ENCODE peak calls at places on chromosomes 5 and 9, in four cellular contexts. J, Q, U and N are unnamed samples.

GRCh38 chr5:149320791-149321330 is 24.4 kb upstream of the GRPEL2 start:
- DNase-seq in J (peak; percentile 71), Q (peak; percentile 94), U (no peak), N (peak; percentile 94)

GRCh38 chr5:148746826-148747535 is 79.4 kb upstream of the ADRB2 start:
- DNase-seq in J (no peak), Q (peak; percentile 68), U (no peak), N (no peak)

GRCh38 chr9:121326130-121326838 is 43.8 kb downstream of the STOM start:
- DNase-seq in J (no peak), Q (peak; percentile 44), U (no peak), N (no peak)

GRCh38 chr5:152202321-152202720 is 202.8 kb downstream of the NMUR2 start:
- DNase-seq in J (no peak), Q (no peak), U (no peak), N (no peak)

GRCh38 chr9:113614843-113615648 is 151.5 kb downstream of the RGS3 start:
- DNase-seq in J (no peak), Q (peak; percentile 74), U (no peak), N (no peak)

GRCh38 chr9:130041648-130042405 is 1.2 kb downstream of the FNBP1 start:
- DNase-seq in J (no peak), Q (peak; percentile 21), U (no peak), N (no peak)

GRCh38 chr5:26192496-26192895 is 845.9 kb downstream of the CDH9 start:
- DNase-seq in J (no peak), Q (no peak), U (no peak), N (no peak)

GRCh38 chr9:69579032-69579748 is 93.0 kb downstream of the APBA1 start:
- DNase-seq in J (no peak), Q (no peak), U (no peak), N (no peak)

DNA sequence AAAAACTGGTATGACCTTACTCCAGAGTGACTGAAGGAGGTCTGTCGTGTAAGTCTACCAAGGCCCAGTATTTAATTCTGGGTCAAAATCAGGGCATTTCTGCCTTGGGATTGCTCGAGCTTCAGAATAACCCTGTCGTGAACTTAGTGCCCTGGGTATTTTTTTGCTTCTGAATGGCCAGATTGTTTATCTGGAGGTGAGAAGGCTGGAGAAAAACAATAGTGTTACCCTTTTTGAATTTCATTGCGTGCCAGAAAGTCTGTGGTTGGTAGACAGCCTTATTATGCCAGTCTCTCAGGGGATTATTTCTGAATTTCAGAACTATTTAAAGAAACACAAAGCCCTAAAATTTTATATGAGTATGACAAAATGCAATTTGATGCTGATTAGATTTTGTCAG is 323.4 kb downstream of the CSNK1G3 start:
- DNase-seq in J (no peak), Q (no peak), U (no peak), N (no peak)
- H2AFZ ChIP-seq in J (no peak overlapping the region), Q (no peak overlapping the region), U (no peak overlapping the region), N (no peak overlapping the region)

GRCh38 chr5:546376-546908 is 22.2 kb upstream of the SLC9A3 start:
- DNase-seq in J (no peak), Q (no peak), U (no peak), N (no peak)

GRCh38 chr5:544675-545330 is 20.6 kb upstream of the SLC9A3 start:
- DNase-seq in J (no peak), Q (no peak), U (no peak), N (no peak)

GRCh38 chr5:548256-548655 is 24.0 kb upstream of the SLC9A3 start:
- DNase-seq in J (no peak), Q (peak; percentile 19), U (no peak), N (no peak)

GRCh38 chr5:545641-546375 is 21.6 kb upstream of the SLC9A3 start:
- DNase-seq in J (no peak), Q (no peak), U (no peak), N (no peak)

DNA sequence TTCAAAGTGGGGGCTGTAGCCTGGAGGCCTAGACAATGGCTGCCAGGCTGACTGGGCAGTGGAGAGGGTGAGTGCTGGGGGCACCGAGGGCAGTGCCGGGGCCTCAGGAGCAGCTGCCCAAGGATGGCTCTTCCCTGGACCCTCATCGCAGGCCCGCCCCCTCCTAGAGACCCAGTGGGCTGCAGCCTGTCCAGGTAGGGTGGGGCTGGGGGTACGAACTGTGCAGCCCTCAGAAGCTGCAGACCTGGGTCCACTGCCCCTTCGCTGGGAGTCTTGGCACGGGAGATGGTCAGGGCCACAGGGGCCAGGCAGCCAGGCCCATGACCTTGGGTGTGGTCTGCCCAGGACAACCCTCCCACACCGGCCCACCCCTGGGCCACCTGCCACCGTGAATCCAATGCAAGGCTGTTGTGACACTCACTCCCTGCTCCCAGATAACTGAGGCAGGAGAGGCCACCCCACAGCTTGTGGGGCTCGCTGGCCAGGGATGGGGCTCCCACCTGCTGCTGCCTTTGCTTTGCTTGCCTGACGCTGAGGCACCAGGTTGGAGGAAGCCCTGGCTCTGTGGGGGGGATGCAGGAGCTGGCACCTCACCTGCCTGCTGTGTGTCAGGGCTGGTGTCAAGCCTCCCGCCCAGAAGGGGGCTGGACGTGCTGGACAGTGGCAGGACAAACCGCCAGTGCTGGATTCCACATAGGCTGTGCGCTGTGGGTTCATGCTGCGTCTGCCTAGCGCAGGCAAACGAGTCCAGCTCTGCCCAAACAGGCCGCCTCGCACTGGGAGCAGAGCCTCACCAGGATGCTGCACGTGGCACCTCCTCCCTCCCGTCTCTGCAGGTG is 23.1 kb upstream of the SLC9A3 start:
- DNase-seq in J (no peak), Q (no peak), U (no peak), N (no peak)
- TF ChIP-seq BHLHE40 in J (no peak), Q (no peak), U (no peak), N (no peak)

GRCh38 chr5:158434749-158435148 is 575.8 kb upstream of the CLINT1 start:
- DNase-seq in J (no peak), Q (no peak), U (no peak), N (no peak)

GRCh38 chr5:158431369-158432029 is 572.6 kb upstream of the CLINT1 start:
- DNase-seq in J (no peak), Q (no peak), U (no peak), N (no peak)

GRCh38 chr5:158430166-158430828 is 571.4 kb upstream of the CLINT1 start:
- DNase-seq in J (no peak), Q (no peak), U (no peak), N (no peak)

GRCh38 chr5:158433634-158434033 is 574.7 kb upstream of the CLINT1 start:
- DNase-seq in J (no peak), Q (no peak), U (no peak), N (no peak)

DNA sequence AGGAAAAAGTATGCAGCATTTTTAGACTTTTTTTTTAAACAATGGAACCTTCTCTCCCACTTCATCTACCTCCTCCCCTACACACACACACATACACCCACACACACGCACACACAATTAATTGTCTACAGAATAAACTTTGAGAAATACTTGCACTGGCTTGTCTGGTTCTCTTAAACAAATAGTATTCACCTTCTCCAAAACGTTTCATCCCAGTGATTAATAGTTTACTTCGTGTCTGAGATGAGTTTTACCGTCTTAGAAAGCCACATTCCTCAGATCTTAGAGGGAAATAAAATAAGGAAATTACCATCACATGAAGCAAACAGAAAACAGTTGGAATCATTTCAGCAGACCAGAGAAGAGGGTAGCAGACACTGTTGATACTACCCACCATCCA is 570.6 kb upstream of the CLINT1 start:
- DNase-seq in J (no peak), Q (no peak), U (no peak), N (no peak)
- H2AFZ ChIP-seq in J (no peak overlapping the region), Q (no peak overlapping the region), U (no peak overlapping the region), N (no peak overlapping the region)

DNA sequence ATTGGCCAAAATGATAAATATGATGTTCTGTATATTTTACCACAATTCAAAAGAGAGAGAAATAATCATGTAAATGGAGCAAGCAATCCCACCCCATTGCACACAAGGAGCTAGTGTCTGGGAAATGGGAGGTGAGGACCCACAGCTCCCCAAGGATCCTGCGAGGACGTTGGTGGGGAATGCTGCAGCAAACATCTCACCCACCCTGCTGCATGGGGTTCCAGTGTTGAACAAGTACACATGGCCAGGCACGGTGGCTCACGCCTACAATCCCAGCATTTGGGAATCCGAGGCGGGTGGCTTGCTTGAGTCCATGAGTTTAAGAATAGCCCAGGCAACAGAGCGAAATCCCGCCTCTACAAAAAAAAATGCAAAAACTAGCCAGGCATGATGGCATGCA is 29.0 kb downstream of the STK10 start:
- DNase-seq in J (peak; percentile 2), Q (no peak), U (no peak), N (no peak)
- TF ChIP-seq BHLHE40 in J (no peak), Q (no peak), U (no peak), N (no peak)

DNA sequence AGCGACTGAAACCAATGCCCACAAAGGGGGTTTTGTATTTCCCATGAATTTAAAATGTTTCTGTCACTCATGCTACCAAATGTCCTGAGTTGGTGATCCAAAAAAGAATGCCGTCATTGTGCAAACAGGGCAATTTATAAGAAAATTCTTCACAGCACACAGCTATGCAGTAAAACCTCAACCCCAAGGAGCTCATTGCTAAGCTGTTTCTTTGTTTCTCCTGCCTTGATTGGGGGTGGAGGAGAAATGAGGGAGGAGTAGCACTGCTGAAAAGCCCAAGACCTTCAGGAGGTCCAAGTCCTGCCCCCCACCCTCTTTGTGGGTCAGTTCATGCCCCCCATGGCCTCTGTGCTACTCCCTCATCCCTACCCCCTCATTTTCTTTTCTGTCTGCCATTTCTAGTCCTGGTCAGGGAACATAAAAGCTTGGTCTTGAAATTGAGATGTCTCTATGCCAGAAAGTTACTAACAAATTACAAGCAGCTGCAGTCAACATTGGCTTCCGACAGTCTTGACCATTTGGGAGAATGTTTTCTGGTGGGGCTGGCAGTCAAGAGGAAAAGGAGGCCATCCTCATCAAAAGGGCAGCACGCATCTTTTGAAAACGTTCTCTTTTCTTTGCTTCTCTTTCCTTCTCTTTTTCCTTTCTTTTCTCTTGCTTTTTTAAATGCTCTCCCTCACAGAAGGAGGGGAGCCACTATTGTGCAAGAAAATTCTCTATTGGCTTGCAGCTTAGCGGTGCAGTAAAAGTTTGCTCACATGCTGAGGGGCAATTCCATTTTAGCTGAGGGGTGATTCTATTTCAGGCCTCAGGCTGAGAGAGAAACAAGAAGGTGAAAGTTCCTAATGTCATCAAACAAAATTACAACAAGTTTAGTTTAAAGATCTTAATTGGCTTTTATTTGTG is 133.4 kb downstream of the GCNT1 start:
- DNase-seq in J (no peak), Q (no peak), U (no peak), N (no peak)
- H2AFZ ChIP-seq in J (no peak overlapping the region), Q (no peak overlapping the region), U (no peak overlapping the region), N (no peak overlapping the region)

GRCh38 chr5:146884230-146884629 is 5.7 kb upstream of the PPP2R2B start:
- DNase-seq in J (no peak), Q (no peak), U (no peak), N (no peak)
- TF ChIP-seq BHLHE40 in J (no peak), Q (no peak), U (no peak), N (no peak)